ENCODE peak calls at places on chromosomes 7 and 10, in ten cellular contexts. Y, F, D, T, Z, A, S, Q, C and V are unnamed samples.
A peak's percentile ranks its signal among the peaks of the same experiment; 100 is the strongest.

GRCh38 chr7:115297651-115298050 is 375.8 kb downstream of the MDFIC start:
- DNase-seq in Y (no peak), F (peak; percentile 31), D (peak; percentile 31), T (no peak), Z (no peak), A (no peak), S (no peak), Q (peak; percentile 28), C (peak; percentile 9), V (no peak)

GRCh38 chr7:11430112-11430511 is 401.9 kb downstream of the THSD7A start:
- DNase-seq in Y (no peak), F (no peak), D (no peak), T (no peak), Z (no peak), A (no peak), S (no peak), Q (no peak), C (no peak), V (no peak)

GRCh38 chr7:28621369-28621807 is 209.1 kb downstream of the CREB5 start:
- DNase-seq in Y (no peak), F (no peak), D (no peak), T (no peak), Z (no peak), A (no peak), S (no peak), Q (no peak), C (no peak), V (no peak)

GRCh38 chr10:65571011-65571570 is 1354.7 kb upstream of the LRRTM3 start:
- DNase-seq in Y (peak; percentile 20), F (no peak), D (no peak), T (no peak), Z (no peak), A (no peak), S (no peak), Q (peak; percentile 6), C (no peak), V (no peak)

GRCh38 chr10:123154092-123154942 is at the start of gene BUB3:
- DNase-seq in Y (peak; percentile 100), F (peak; percentile 99), D (peak; percentile 99), T (peak; percentile 99), Z (peak; percentile 99), A (peak; percentile 98), S (peak; percentile 99), Q (peak; percentile 99), C (peak; percentile 98), V (peak; percentile 95)

GRCh38 chr10:93267521-93267920 is 193.8 kb downstream of the CYP26A1 start:
- DNase-seq in Y (no peak), F (no peak), D (no peak), T (no peak), Z (no peak), A (no peak), S (no peak), Q (no peak), C (no peak), V (no peak)

GRCh38 chr7:25496394-25497103 is 268.3 kb upstream of the NPVF start:
- DNase-seq in Y (no peak), F (no peak), D (no peak), T (no peak), Z (no peak), A (no peak), S (no peak), Q (no peak), C (no peak), V (no peak)

GRCh38 chr10:15223174-15223573 is 54.7 kb upstream of the NMT2 start:
- DNase-seq in Y (no peak), F (no peak), D (no peak), T (no peak), Z (no peak), A (no peak), S (no peak), Q (no peak), C (no peak), V (no peak)

GRCh38 chr10:46992794-46993552 is 81.7 kb downstream of the PTPN20 start:
- DNase-seq in Y (peak; percentile 42), F (peak; percentile 40), D (no peak), T (peak; percentile 69), Z (no peak), A (no peak), S (peak; percentile 45), Q (peak; percentile 28), C (peak; percentile 25), V (no peak)

GRCh38 chr10:49115015-49115795 is at the start of gene VSTM4:
- DNase-seq in Y (peak; percentile 82), F (no peak), D (peak; percentile 39), T (peak; percentile 67), Z (no peak), A (no peak), S (no peak), Q (no peak), C (no peak), V (no peak)

GRCh38 chr7:151425670-151426075 is 14.3 kb downstream of the CRYGN start:
- DNase-seq in Y (peak; percentile 56), F (peak; percentile 32), D (no peak), T (no peak), Z (no peak), A (peak; percentile 11), S (no peak), Q (no peak), C (no peak), V (no peak)

GRCh38 chr7:23105086-23105643 is 420 bp upstream of the KLHL7 start:
- DNase-seq in Y (no peak), F (no peak), D (no peak), T (no peak), Z (no peak), A (no peak), S (no peak), Q (no peak), C (no peak), V (no peak)

DNA sequence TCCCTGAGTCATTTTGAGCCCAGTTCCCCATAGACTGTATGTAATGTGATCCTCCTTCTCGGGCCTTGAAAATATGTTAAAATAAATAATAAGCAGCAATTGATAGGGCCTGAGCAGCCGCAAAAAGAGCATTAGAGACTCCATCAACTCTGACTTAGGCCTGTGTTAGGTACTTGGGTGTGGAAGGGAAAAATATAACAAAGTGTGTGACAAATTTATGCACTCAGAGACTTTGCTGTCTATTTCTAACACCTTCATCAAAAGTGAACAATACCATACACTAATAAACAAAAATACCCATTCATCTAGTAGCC is 31.4 kb upstream of the HABP2 start:
- DNase-seq in Y (no peak), F (no peak), D (no peak), T (no peak), Z (no peak), A (no peak), S (no peak), Q (no peak), C (no peak), V (no peak)
- TF ChIP-seq CTCF in Y (no peak), F (no peak), D (no peak), T (no peak), Z (no peak), A (no peak), S (no peak), Q (no peak), C (no peak), V (no peak)

GRCh38 chr7:36278767-36279171 is 110.9 kb upstream of the ANLN start:
- DNase-seq in Y (no peak), F (no peak), D (no peak), T (no peak), Z (peak; percentile 52), A (no peak), S (no peak), Q (no peak), C (no peak), V (no peak)
- H3K4me1 ChIP-seq in Y (peaks cover 50% of the 10 kb centered on the region), F (peaks cover 3% of the 10 kb centered on the region), D (no peaks in the 10 kb centered on the region), T (peaks cover 81% of the 10 kb centered on the region), Z (peaks cover 8% of the 10 kb centered on the region), A (peaks cover 45% of the 10 kb centered on the region), S (peaks cover 25% of the 10 kb centered on the region), Q (peaks cover 74% of the 10 kb centered on the region), C (peaks cover 61% of the 10 kb centered on the region), V (peaks cover 12% of the 10 kb centered on the region)

GRCh38 chr7:19561121-19561805 is 147.6 kb downstream of the POLR1F start:
- DNase-seq in Y (no peak), F (no peak), D (no peak), T (no peak), Z (no peak), A (no peak), S (no peak), Q (no peak), C (no peak), V (no peak)
- H3K27ac ChIP-seq in Y (no peak overlapping the region), F (no peak overlapping the region), D (no peak overlapping the region), T (peak overlapping the region; percentile 77), Z (no peak overlapping the region), A (no peak overlapping the region), S (no peak overlapping the region), Q (no peak overlapping the region), C (no peak overlapping the region), V (no peak overlapping the region)

GRCh38 chr7:124782335-124782734 is 16.7 kb upstream of the GPR37 start:
- DNase-seq in Y (peak; percentile 22), F (no peak), D (no peak), T (no peak), Z (no peak), A (no peak), S (no peak), Q (no peak), C (no peak), V (no peak)

GRCh38 chr7:124781907-124782306 is 16.3 kb upstream of the GPR37 start:
- DNase-seq in Y (no peak), F (no peak), D (no peak), T (no peak), Z (no peak), A (no peak), S (no peak), Q (no peak), C (no peak), V (no peak)

GRCh38 chr7:124785994-124786393 is 20.4 kb upstream of the GPR37 start:
- DNase-seq in Y (no peak), F (no peak), D (no peak), T (no peak), Z (no peak), A (no peak), S (no peak), Q (no peak), C (no peak), V (no peak)

GRCh38 chr7:124783271-124783670 is 17.7 kb upstream of the GPR37 start:
- DNase-seq in Y (no peak), F (no peak), D (no peak), T (no peak), Z (no peak), A (no peak), S (no peak), Q (no peak), C (no peak), V (no peak)

DNA sequence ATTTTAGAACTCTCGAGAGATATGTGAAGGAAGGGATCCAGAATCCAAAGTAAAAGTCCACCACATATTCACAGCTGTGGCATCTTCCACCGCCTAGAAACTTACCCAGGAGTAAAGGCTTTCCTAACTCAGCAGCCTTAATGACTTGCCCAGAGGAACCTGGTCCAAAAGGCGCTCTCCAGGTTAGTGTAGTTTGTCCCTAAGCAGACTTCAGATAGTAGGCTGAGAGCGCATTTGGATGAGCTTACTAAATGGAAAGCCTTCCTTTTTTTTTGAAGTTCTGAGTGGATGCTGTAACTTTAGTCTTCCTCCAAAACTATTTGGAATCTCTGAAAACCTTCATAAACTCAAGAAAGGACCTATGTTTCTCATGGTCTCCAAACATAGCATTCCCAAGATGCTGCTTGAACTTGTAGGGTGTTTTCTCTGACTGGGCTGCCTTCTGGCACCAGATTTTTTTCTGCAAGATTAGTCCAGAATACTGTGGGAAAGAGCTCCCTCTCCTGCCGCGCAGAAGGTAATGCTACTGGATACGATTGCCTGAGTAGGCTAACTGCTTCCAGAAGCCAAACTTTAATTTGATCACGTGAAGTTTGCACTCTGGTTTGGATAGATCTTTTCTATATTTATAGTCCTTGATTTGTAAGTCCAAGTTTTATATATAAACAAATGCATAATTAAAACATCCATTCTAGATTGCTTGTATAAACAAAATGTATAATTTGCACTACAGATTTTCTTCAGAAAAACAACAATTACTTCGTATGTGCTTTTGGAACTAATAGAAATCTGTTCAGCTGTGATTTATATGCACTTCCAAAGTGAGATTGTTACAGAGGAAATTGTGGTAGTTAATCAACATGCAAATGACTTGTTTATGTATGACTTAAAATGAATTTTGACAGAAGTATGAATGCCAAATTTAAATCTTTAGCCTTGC is 19.6 kb upstream of the GPR37 start:
- DNase-seq in Y (peak; percentile 69), F (no peak), D (no peak), T (peak; percentile 53), Z (peak; percentile 40), A (no peak), S (no peak), Q (peak; percentile 21), C (peak; percentile 44), V (no peak)
- TF ChIP-seq CTCF in Y (peak; percentile 91), F (peak; percentile 63), D (peak; percentile 42), T (peak; percentile 61), Z (peak; percentile 51), A (peak; percentile 45), S (peak; percentile 72), Q (peak; percentile 81), C (peak; percentile 63), V (no peak)